ENCODE peak calls at places on chromosomes 1 and 21, in five cellular contexts. S is adrenal gland, N is thyroid gland, I is SK-N-SH, W is ovary. A is an unnamed sample. For H3K36me3 and H3K9me3, the result is how much of the 10 kb centered on the place peaks cover.

GRCh38 chr21:44940116-44940631 is 345 bp downstream of the SLX9 start:
- DNase-seq in N (no peak), I (no peak), S (peak), W (no peak), A (no peak)

GRCh38 chr1:63593303-63593886 is at the start of gene PGM1:
- DNase-seq in N (peak), W (peak), I (peak), S (peak), A (peak)

GRCh38 chr1:175978926-175979325 is 228.2 kb downstream of the COP1 start:
- DNase-seq in I (no peak), N (no peak), W (no peak), S (no peak), A (no peak)

GRCh38 chr1:111199329-111199728 is 1.1 kb downstream of the DENND2D start:
- DNase-seq in W (no peak), S (no peak), N (no peak), I (no peak), A (no peak)

GRCh38 chr1:62180649-62181048 is 14.0 kb upstream of the L1TD1 start:
- DNase-seq in I (no peak), W (no peak), S (no peak), N (no peak), A (no peak)

GRCh38 chr1:246043556-246043955 is 463.5 kb downstream of the SMYD3 start:
- DNase-seq in I (no peak), S (no peak), N (no peak), W (no peak), A (no peak)

GRCh38 chr1:30681782-30682181 is 41.6 kb downstream of the MATN1 start:
- DNase-seq in N (no peak), S (no peak), W (no peak), I (no peak), A (no peak)

GRCh38 chr1:173175514-173176146 is 31.5 kb downstream of the TNFSF4 start:
- DNase-seq in S (no peak), I (no peak), N (no peak), W (no peak), A (no peak)

GRCh38 chr1:248807067-248807737 is 18.5 kb downstream of the SH3BP5L start:
- DNase-seq in W (no peak), N (peak), S (peak), I (peak), A (peak)

GRCh38 chr1:59139396-59139795 is 157.5 kb upstream of the FGGY start:
- DNase-seq in N (peak), W (no peak), I (no peak), S (peak), A (no peak)

GRCh38 chr1:76269175-76269574 is 194.6 kb downstream of the ST6GALNAC3 start:
- DNase-seq in W (no peak), S (no peak), I (no peak), N (peak), A (no peak)

GRCh38 chr1:1164701-1165451 is 8.8 kb upstream of the TTLL10 start:
- DNase-seq in N (peak), I (no peak), S (no peak), W (no peak), A (no peak)

GRCh38 chr1:90964444-90965035 is 57.3 kb downstream of the ZNF644 start:
- DNase-seq in I (no peak), W (no peak), S (no peak), N (no peak), A (no peak)

GRCh38 chr1:21869620-21870121 is 57.6 kb downstream of the LDLRAD2 start:
- DNase-seq in N (peak), S (peak), I (peak), W (peak), A (peak)

GRCh38 chr1:6511461-6512244 is 20.2 kb upstream of the PLEKHG5 start:
- DNase-seq in W (no peak), I (peak), S (no peak), N (no peak), A (no peak)

GRCh38 chr21:43767980-43768867 is 7.9 kb downstream of the CSTB start:
- DNase-seq in N (peak), W (peak), I (no peak), S (peak), A (peak)

DNA sequence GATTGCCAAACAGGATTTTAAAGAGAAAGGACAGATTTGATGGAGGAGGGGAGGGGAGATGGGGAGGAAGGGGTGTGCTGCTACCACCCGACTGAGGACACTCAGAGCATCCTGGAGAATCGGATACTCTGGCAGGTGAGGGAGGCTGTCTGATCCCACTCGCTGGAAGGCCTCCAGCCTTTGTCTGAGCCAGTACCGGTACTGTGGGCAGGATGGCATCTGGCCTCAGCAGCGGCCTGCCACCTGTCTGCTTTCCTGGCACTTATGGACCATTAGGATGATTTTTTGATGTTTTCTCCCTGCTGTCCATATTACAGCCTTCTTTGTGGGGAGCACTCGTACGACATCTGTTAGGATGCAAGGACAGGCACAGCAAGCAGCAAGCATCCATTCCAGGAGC is 11.4 kb downstream of the ATP2B4 start:
- DNase-seq in W (no peak), S (no peak), I (no peak), N (no peak), A (no peak)
- TF ChIP-seq CTCF in W (no peak), S (no peak), I (no peak), N (no peak), A (no peak)

DNA sequence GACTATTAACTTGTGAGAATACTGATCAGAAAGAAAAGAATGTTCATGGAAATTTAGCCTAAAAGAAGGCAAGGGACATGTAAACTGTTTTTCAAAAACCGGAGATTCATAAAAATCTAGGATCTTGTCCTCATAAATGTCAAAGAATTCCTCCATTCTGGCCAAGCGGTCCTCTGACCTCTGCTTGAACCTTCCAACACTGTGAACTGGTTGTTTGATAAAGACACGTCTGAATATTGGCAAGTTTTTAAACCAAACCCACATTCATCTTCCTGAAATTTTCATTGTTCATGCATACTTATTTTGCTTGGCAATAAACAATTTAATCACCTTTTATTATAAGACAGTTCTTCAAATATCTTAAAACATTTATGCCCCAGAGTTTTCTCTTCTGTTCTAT is 19.8 kb downstream of the ASPM start:
- DNase-seq in I (no peak), W (no peak), N (no peak), S (no peak), A (no peak)
- H3K36me3 ChIP-seq in I (half or more), W (under half), N (under half), S (under half), A (under half)

GRCh38 chr21:9758141-9758540 is 763.2 kb upstream of the TPTE start:
- DNase-seq in I (no peak), S (no peak), N (no peak), W (no peak), A (no peak)
- H3K9me3 ChIP-seq in I (under half), S (under half), N (under half), W (under half), A (under half)

GRCh38 chr1:227944931-227945890 is 2.5 kb downstream of the WNT9A start:
- DNase-seq in S (no peak), W (no peak), N (peak), I (peak), A (no peak)

GRCh38 chr1:227945891-227946623 is 1.7 kb downstream of the WNT9A start:
- DNase-seq in W (peak), S (peak), I (peak), N (peak), A (peak)

GRCh38 chr1:227943354-227943753 is 4.4 kb downstream of the WNT9A start:
- DNase-seq in N (no peak), S (no peak), I (no peak), W (no peak), A (no peak)

GRCh38 chr1:227942716-227943261 is 4.9 kb downstream of the WNT9A start:
- DNase-seq in I (peak), S (no peak), W (no peak), N (no peak), A (no peak)

GRCh38 chr1:227944066-227944930 is 3.4 kb downstream of the WNT9A start:
- DNase-seq in I (no peak), S (no peak), N (no peak), W (no peak), A (no peak)
- TF ChIP-seq CTCF in I (no peak), S (no peak), N (no peak), W (no peak), A (no peak)

GRCh38 chr21:41850085-41850484 is 29.1 kb downstream of the PRDM15 start:
- DNase-seq in W (no peak), S (no peak), N (no peak), I (no peak), A (no peak)

GRCh38 chr21:41851090-41851790 is 27.9 kb downstream of the PRDM15 start:
- DNase-seq in I (no peak), N (no peak), W (no peak), S (no peak), A (no peak)

GRCh38 chr21:41854426-41854995 is 24.6 kb downstream of the PRDM15 start:
- DNase-seq in S (no peak), N (no peak), I (no peak), W (no peak), A (no peak)

GRCh38 chr21:41852929-41853320 is 26.2 kb downstream of the PRDM15 start:
- DNase-seq in I (no peak), W (no peak), S (no peak), N (no peak), A (no peak)

GRCh38 chr21:41852151-41852928 is 26.8 kb downstream of the PRDM15 start:
- DNase-seq in S (no peak), I (no peak), W (no peak), N (no peak), A (no peak)
- H3K36me3 ChIP-seq in S (under half), I (under half), W (under half), N (under half), A (under half)

DNA sequence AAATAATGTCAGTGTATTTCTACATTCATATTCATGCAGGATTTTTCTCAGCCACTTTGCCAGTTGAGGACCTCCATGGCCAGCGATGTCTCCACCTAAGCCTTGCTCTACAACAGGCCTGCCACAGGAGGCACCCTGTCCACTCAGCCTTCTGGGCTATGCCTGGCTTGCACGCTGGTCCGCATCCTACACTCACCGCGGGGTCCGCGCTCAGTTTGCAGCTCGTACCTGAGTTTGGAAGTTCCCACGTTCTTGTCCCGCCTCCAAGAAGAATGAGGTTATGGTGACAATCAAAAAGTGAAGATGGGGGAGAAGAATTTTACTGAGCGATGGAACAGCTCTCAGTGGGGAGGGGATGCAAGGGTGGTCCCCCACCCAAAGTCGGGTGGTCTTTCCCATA is 93.6 kb upstream of the GRIK1 start:
- DNase-seq in I (no peak), N (no peak), W (no peak), S (no peak), A (no peak)
- H3K9me3 ChIP-seq in I (under half), N (under half), W (under half), S (under half), A (under half)

GRCh38 chr1:100352267-100353072 is at the start of gene CDC14A:
- DNase-seq in W (peak), I (peak), N (peak), S (peak), A (peak)

GRCh38 chr1:100353073-100353801 is 931 bp downstream of the CDC14A start:
- DNase-seq in N (peak), W (peak), I (peak), S (peak), A (peak)

GRCh38 chr1:100349276-100349675 is 3.0 kb upstream of the CDC14A start:
- DNase-seq in I (no peak), W (no peak), N (no peak), S (no peak), A (no peak)

GRCh38 chr1:100350787-100351094 is 1.6 kb upstream of the CDC14A start:
- DNase-seq in I (no peak), N (no peak), S (no peak), W (no peak), A (no peak)

GRCh38 chr1:100351095-100351884 is 1.0 kb upstream of the CDC14A start:
- DNase-seq in N (peak), S (peak), I (peak), W (peak), A (peak)
- TF ChIP-seq CTCF in N (no peak), S (no peak), I (peak), W (no peak), A (peak)

GRCh38 chr1:24185056-24185455 is 2.0 kb downstream of the IFNLR1 start:
- DNase-seq in W (no peak), S (no peak), N (no peak), I (no peak), A (no peak)
- H3K36me3 ChIP-seq in W (under half), S (under half), N (under half), I (under half), A (under half)

DNA sequence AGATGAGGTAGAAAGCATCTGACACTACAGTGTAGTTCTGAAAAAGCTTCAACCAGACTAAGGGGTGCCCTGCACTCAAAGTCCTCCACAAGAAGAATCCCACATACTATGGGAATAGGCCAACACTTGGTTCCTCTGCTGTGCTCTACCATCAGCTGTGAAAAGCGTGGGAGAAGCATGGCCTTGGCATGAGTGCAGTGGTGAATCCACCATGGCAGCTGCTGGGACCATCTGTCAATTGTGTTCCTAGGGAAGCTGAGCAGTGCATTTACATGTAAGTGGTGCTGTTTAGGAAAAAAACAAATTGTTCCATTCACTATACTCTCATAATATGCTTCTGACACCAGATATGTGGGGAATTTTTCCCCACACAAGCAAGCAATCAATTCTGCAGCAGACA is 230.9 kb upstream of the CHRM3 start:
- DNase-seq in N (no peak), W (no peak), S (no peak), I (no peak), A (no peak)
- H3K9me3 ChIP-seq in N (under half), W (under half), S (under half), I (under half), A (under half)

GRCh38 chr21:27569831-27570230 is 602.9 kb upstream of the ADAMTS5 start:
- DNase-seq in N (no peak), I (no peak), W (no peak), S (no peak), A (no peak)

GRCh38 chr21:27572681-27573080 is 605.8 kb upstream of the ADAMTS5 start:
- DNase-seq in I (no peak), W (no peak), N (no peak), S (no peak), A (no peak)

GRCh38 chr21:27569091-27569490 is 602.2 kb upstream of the ADAMTS5 start:
- DNase-seq in N (no peak), S (no peak), I (no peak), W (no peak), A (no peak)

GRCh38 chr21:27571706-27572105 is 604.8 kb upstream of the ADAMTS5 start:
- DNase-seq in I (no peak), S (no peak), N (no peak), W (no peak), A (no peak)

GRCh38 chr21:27570306-27570868 is 603.5 kb upstream of the ADAMTS5 start:
- DNase-seq in N (peak), I (no peak), S (peak), W (peak), A (peak)
- TF ChIP-seq CTCF in N (no peak), I (no peak), S (no peak), W (no peak), A (no peak)

A was measured in lung.